ENCODE peak calls at places on chromosomes 7 and 10, in five cellular contexts. E, B, Z, K and P are unnamed samples.

GRCh38 chr10:49081532-49082275 is 33.6 kb downstream of the VSTM4 start:
- DNase-seq in E (peak; percentile 82), B (no peak), Z (peak; percentile 59), K (peak; percentile 50), P (no peak)

GRCh38 chr7:112193915-112194502 is 12.2 kb downstream of the DOCK4 start:
- DNase-seq in E (no peak), B (no peak), Z (no peak), K (no peak), P (no peak)

GRCh38 chr7:152905949-152906348 is 146.4 kb downstream of the ACTR3B start:
- DNase-seq in E (no peak), B (no peak), Z (no peak), K (no peak), P (no peak)

GRCh38 chr7:584122-584465 is 64.4 kb upstream of the PDGFA start:
- DNase-seq in E (no peak), B (no peak), Z (no peak), K (no peak), P (no peak)

GRCh38 chr7:139118803-139119485 is 9.4 kb upstream of the ZC3HAV1 start:
- DNase-seq in E (no peak), B (no peak), Z (no peak), K (no peak), P (no peak)

GRCh38 chr10:133458710-133459453 is 5.1 kb downstream of the SCART1 start:
- DNase-seq in E (peak; percentile 69), B (peak; percentile 21), Z (peak; percentile 9), K (no peak), P (peak; percentile 62)

GRCh38 chr7:52956379-52956915 is 79.0 kb upstream of the POM121L12 start:
- DNase-seq in E (no peak), B (no peak), Z (no peak), K (no peak), P (no peak)

GRCh38 chr10:79268100-79268670 is 79.1 kb upstream of the PPIF start:
- DNase-seq in E (no peak), B (no peak), Z (no peak), K (no peak), P (no peak)

GRCh38 chr10:113326160-113327111 is 226.4 kb upstream of the HABP2 start:
- DNase-seq in E (peak; percentile 89), B (peak; percentile 87), Z (no peak), K (no peak), P (no peak)

GRCh38 chr7:52959878-52960660 is 75.4 kb upstream of the POM121L12 start:
- DNase-seq in E (no peak), B (no peak), Z (no peak), K (no peak), P (no peak)

GRCh38 chr7:7354674-7355073 is 172.3 kb downstream of the C1GALT1 start:
- DNase-seq in E (no peak), B (no peak), Z (no peak), K (no peak), P (no peak)

GRCh38 chr7:133703547-133703946 is 423.6 kb upstream of the LRGUK start:
- DNase-seq in E (no peak), B (no peak), Z (no peak), K (no peak), P (no peak)

GRCh38 chr7:157336383-157337315 is at the start of gene DNAJB6:
- DNase-seq in E (peak; percentile 99), B (peak; percentile 94), Z (peak; percentile 94), K (peak; percentile 98), P (peak; percentile 95)

GRCh38 chr7:73452999-73453635 is 19.5 kb downstream of the FZD9 start:
- DNase-seq in E (no peak), B (no peak), Z (no peak), K (no peak), P (no peak)

GRCh38 chr7:150325110-150325611 is 1.8 kb upstream of the ACTR3C start:
- DNase-seq in E (peak; percentile 87), B (no peak), Z (no peak), K (no peak), P (no peak)

GRCh38 chr10:4353964-4354363 is 472.0 kb upstream of the AKR1E2 start:
- DNase-seq in E (no peak), B (no peak), Z (no peak), K (no peak), P (no peak)

GRCh38 chr10:18140149-18140956 is at the start of gene CACNB2:
- DNase-seq in E (peak; percentile 90), B (no peak), Z (peak; percentile 70), K (peak; percentile 77), P (peak; percentile 72)

GRCh38 chr10:36534471-36535002 is 590.9 kb upstream of the ANKRD30A start:
- DNase-seq in E (no peak), B (no peak), Z (no peak), K (no peak), P (no peak)

GRCh38 chr7:78164459-78164858 is 365.9 kb downstream of the PHTF2 start:
- DNase-seq in E (no peak), B (no peak), Z (no peak), K (no peak), P (no peak)

GRCh38 chr10:24536653-24537052 is 187.0 kb downstream of the ARHGAP21 start:
- DNase-seq in E (no peak), B (no peak), Z (no peak), K (no peak), P (no peak)

GRCh38 chr7:7157887-7158271 is 24.5 kb upstream of the C1GALT1 start:
- DNase-seq in E (no peak), B (no peak), Z (no peak), K (no peak), P (no peak)

GRCh38 chr7:1670894-1671875 is 1.1 kb downstream of the ELFN1 start:
- DNase-seq in E (peak; percentile 65), B (no peak), Z (no peak), K (peak; percentile 47), P (peak; percentile 58)

GRCh38 chr10:96416643-96417042 is 57.8 kb upstream of the OPALIN start:
- DNase-seq in E (no peak), B (no peak), Z (peak; percentile 71), K (peak; percentile 27), P (no peak)

GRCh38 chr7:133358728-133359127 is 105.8 kb downstream of the EXOC4 start:
- DNase-seq in E (no peak), B (no peak), Z (no peak), K (no peak), P (no peak)

GRCh38 chr10:33494000-33494399 is 159.5 kb upstream of the NRP1 start:
- DNase-seq in E (no peak), B (no peak), Z (no peak), K (no peak), P (no peak)
- TF ChIP-seq CTCF in E (no peak), B (no peak), Z (no peak), K (no peak), P (no peak)

DNA sequence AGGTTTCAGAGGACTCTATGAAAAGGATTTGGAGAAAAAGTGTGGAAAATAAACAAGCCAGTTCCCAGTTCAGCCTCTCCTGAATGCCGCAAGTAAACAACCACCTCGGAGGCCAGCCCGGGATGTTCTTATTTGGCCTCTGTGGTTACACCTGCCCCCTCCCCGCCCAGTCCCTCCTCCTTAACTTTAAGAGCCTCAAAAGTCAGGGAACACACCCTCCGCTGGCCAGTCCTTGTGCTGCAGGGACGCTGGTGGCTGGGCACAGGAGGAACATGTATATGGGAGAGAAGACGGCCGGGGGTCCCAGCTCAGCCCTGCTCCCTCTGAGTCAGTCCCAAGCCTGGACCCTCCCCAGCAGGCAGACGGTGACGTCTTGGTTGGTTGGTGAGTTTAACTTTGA is 6.1 kb downstream of the CHST3 start:
- DNase-seq in E (no peak), B (no peak), Z (no peak), K (peak; percentile 77), P (no peak)
- TF ChIP-seq CTCF in E (no peak), B (peak; percentile 38), Z (peak; percentile 21), K (peak; percentile 57), P (peak; percentile 52)

DNA sequence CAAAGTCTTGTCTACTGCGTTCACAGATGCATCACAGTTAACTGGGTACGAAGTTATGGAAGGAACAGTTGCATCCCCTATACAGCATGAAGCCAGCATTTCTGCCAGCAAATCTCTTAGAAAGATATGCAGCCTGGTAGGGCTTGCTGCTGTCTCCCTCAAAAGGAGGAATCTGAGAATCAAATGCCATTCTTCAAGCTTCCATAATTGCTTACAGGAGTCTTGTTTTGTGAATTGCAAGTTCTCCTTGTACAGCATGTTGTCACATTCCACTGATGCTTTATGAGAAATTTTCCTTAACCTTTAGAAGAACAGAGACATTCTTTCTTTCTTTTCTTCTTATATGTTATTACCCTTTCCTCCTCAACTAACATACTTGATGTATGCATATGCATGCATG is 134.6 kb downstream of the CHRM2 start:
- DNase-seq in E (no peak), B (no peak), Z (no peak), K (no peak), P (no peak)
- TF ChIP-seq CTCF in E (no peak), B (no peak), Z (no peak), K (no peak), P (no peak)

DNA sequence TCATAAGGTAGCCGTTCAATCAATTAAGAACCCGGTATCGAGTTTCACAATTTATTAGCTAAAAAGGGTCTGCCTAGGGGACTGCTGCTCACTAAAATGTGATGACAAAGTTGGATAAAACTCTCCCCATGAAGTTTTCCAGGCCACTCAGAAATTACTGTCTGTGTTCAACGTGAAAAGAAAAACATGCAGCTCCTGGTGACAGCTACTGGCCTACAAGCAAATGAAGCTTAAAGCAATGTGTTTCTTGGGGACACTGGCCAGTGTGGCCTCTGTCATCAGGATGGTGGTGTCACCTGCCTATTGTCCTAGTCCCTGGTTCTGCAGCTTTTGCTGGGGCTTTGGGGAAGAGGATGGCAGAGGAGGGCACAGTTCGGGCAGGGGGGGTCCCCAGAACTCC is 222.6 kb downstream of the WDR11 start:
- DNase-seq in E (peak; percentile 48), B (no peak), Z (no peak), K (no peak), P (no peak)
- TF ChIP-seq CTCF in E (no peak), B (no peak), Z (no peak), K (no peak), P (no peak)

DNA sequence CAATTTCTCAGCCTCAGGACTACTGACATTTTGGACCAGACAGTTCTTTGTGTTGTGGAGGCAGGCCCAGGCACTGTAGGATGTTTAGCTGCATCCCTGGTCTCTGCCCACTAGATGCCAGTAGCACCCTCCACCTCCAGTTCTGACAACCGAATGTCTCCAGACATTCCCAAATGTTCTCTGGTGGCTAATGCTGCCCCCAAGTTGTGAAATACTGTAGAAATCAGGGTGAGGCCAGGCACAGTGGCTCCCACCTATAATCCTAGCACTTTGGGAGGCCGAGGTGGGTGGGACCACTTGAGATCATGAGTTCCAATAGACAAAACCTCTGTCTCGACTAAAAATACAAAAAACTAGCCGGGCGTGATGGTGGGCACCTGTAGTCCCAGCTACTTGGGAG is 18.2 kb downstream of the HNRNPF start:
- DNase-seq in E (no peak), B (no peak), Z (no peak), K (no peak), P (no peak)
- TF ChIP-seq CTCF in E (no peak), B (peak; percentile 64), Z (peak; percentile 59), K (peak; percentile 62), P (peak; percentile 63)

GRCh38 chr10:6878067-6878412 is 298.0 kb upstream of the PRKCQ start:
- DNase-seq in E (no peak), B (no peak), Z (no peak), K (peak; percentile 56), P (no peak)
- TF ChIP-seq CTCF in E (no peak), B (no peak), Z (no peak), K (peak; percentile 23), P (no peak)